ENCODE peak calls at places on chromosomes 5 and 9, in four cellular contexts. X is heart right ventricle, R is uterus, D is tibial nerve. M is an unnamed sample.

GRCh38 chr5:19771174-19771835 is 216.7 kb downstream of the CDH18 start:
- DNase-seq in X (no peak), R (no peak), D (no peak), M (no peak)

GRCh38 chr9:95127249-95128176 is 190.0 kb downstream of the FANCC start:
- DNase-seq in X (peak; percentile 86), R (peak; percentile 88), D (peak; percentile 90), M (peak; percentile 92)

GRCh38 chr9:134914501-134914834 is 3.2 kb downstream of the FCN1 start:
- DNase-seq in X (no peak), R (no peak), D (no peak), M (no peak)

GRCh38 chr9:37574996-37575395 is 1.2 kb downstream of the FBXO10 start:
- DNase-seq in X (no peak), R (no peak), D (no peak), M (no peak)

GRCh38 chr5:88405783-88406182 is 137.1 kb upstream of the TMEM161B start:
- DNase-seq in X (no peak), R (no peak), D (no peak), M (no peak)

GRCh38 chr5:56090793-56091460 is 96.2 kb upstream of the IL6ST start:
- DNase-seq in X (no peak), R (no peak), D (no peak), M (no peak)

GRCh38 chr9:69570091-69570451 is 102.1 kb downstream of the APBA1 start:
- DNase-seq in X (no peak), R (no peak), D (no peak), M (no peak)

GRCh38 chr5:122607818-122608217 is 167.1 kb upstream of the SNX2 start:
- DNase-seq in X (no peak), R (no peak), D (no peak), M (no peak)

GRCh38 chr5:2044041-2044440 is 161.3 kb upstream of the IRX4 start:
- DNase-seq in X (no peak), R (no peak), D (no peak), M (no peak)

GRCh38 chr9:92100237-92100911 is 14.8 kb downstream of the SPTLC1 start:
- DNase-seq in X (no peak), R (no peak), D (no peak), M (no peak)

GRCh38 chr9:21833090-21833801 is 30.8 kb downstream of the MTAP start:
- DNase-seq in X (no peak), R (no peak), D (no peak), M (no peak)

GRCh38 chr9:70259512-70259802 is 679 bp downstream of the SMC5 start:
- DNase-seq in X (no peak), R (no peak), D (no peak), M (no peak)

GRCh38 chr5:155522540-155522939 is 509.0 kb downstream of the KIF4B start:
- DNase-seq in X (no peak), R (no peak), D (no peak), M (no peak)

GRCh38 chr9:95741631-95742030 is 133.9 kb upstream of the ERCC6L2 start:
- DNase-seq in X (no peak), R (no peak), D (no peak), M (no peak)

GRCh38 chr5:77995793-77996409 is 219.8 kb upstream of the TBCA start:
- DNase-seq in X (no peak), R (peak; percentile 39), D (no peak), M (no peak)

GRCh38 chr5:82351754-82352145 is 73.6 kb upstream of the RPS23 start:
- DNase-seq in X (peak; percentile 35), R (no peak), D (no peak), M (no peak)

GRCh38 chr5:2574155-2574554 is 177.3 kb downstream of the IRX2 start:
- DNase-seq in X (no peak), R (no peak), D (no peak), M (no peak)

GRCh38 chr5:72364186-72364585 is 44.0 kb downstream of the PTCD2 start:
- DNase-seq in X (no peak), R (no peak), D (no peak), M (no peak)

GRCh38 chr9:36154213-36154952 is 14.8 kb upstream of the CCIN start:
- DNase-seq in X (peak; percentile 52), R (peak; percentile 84), D (no peak), M (no peak)

GRCh38 chr5:52709171-52709925 is 78.4 kb upstream of the ITGA1 start:
- DNase-seq in X (peak; percentile 33), R (no peak), D (no peak), M (no peak)

GRCh38 chr9:120386390-120387131 is 193.4 kb downstream of the CDK5RAP2 start:
- DNase-seq in X (no peak), R (no peak), D (no peak), M (no peak)

GRCh38 chr5:4093970-4094369 is 498.3 kb downstream of the IRX1 start:
- DNase-seq in X (no peak), R (no peak), D (no peak), M (no peak)

GRCh38 chr5:102561894-102562760 is 63.3 kb upstream of the SLCO6A1 start:
- DNase-seq in X (peak; percentile 5), R (no peak), D (no peak), M (peak; percentile 53)

GRCh38 chr9:92721548-92721947 is 43.1 kb downstream of the BICD2 start:
- DNase-seq in X (no peak), R (no peak), D (no peak), M (no peak)

GRCh38 chr5:124859027-124859426 is 112.6 kb upstream of the ZNF608 start:
- DNase-seq in X (no peak), R (no peak), D (no peak), M (peak; percentile 71)

GRCh38 chr9:75414367-75415160 is 326.2 kb downstream of the OSTF1 start:
- DNase-seq in X (no peak), R (no peak), D (no peak), M (no peak)

GRCh38 chr9:6681147-6681956 is 35.8 kb upstream of the GLDC start:
- DNase-seq in X (peak; percentile 95), R (peak; percentile 95), D (peak; percentile 94), M (peak; percentile 98)

GRCh38 chr9:81052846-81053245 is 636.5 kb downstream of the TLE1 start:
- DNase-seq in X (no peak), R (no peak), D (no peak), M (no peak)

GRCh38 chr5:73284985-73285384 is 112.0 kb downstream of the TMEM174 start:
- DNase-seq in X (no peak), R (no peak), D (no peak), M (no peak)

DNA sequence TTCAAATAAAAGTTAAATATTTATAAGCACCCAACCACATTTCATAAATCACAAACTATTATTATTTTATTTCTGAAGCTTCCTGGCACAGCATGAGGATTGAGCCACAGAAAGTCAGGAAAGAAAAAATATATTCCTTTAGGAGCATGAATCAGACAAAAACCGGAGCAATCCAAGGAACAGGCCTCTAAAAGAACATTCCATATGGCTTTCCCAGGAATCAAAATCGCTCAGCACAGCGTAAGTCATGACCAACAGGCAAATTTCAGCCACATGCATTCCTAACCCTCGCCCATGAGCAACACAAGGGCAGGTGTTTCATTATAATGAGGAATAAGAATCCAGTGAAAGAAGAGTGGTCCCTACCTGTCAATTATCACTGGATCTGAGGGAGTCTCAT is 26.7 kb downstream of the EBF1 start:
- DNase-seq in X (no peak), R (no peak), D (no peak), M (no peak)
- H3K27ac ChIP-seq in X (peak overlapping the region; percentile 16), R (peak overlapping the region; percentile 65), D (peak overlapping the region; percentile 64), M (peak overlapping the region; percentile 89)

GRCh38 chr5:136094913-136095641 is 37.6 kb upstream of the SMAD5 start:
- DNase-seq in X (no peak), R (no peak), D (no peak), M (no peak)
- H3K27ac ChIP-seq in X (no peak overlapping the region), R (no peak overlapping the region), D (no peak overlapping the region), M (no peak overlapping the region)

DNA sequence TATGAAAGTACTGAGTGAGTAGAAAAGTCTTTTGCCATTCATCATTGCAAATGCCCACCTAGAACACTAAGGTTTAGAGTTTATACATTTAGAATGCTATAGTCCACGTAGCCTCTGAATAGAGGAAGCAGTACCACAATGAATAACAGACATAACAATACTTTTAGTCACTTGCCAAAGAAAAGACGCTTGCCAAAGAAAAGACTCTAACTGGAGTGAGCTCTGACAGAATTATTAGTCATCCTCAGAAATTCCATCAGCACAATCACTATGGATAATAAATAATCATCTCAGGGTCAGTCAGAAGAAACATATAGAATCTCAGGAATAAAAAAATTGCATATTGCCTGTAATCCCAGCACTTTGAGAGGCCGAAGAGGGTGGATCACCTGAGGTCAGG is 168.5 kb upstream of the TARS1 start:
- DNase-seq in X (no peak), R (no peak), D (no peak), M (no peak)
- H3K27ac ChIP-seq in X (no peak overlapping the region), R (no peak overlapping the region), D (no peak overlapping the region), M (no peak overlapping the region)

GRCh38 chr5:107422494-107422893 is 248.2 kb downstream of the EFNA5 start:
- DNase-seq in X (no peak), R (no peak), D (no peak), M (no peak)

GRCh38 chr5:107424461-107424860 is 246.3 kb downstream of the EFNA5 start:
- DNase-seq in X (no peak), R (no peak), D (no peak), M (no peak)

GRCh38 chr5:107428303-107428761 is 242.4 kb downstream of the EFNA5 start:
- DNase-seq in X (no peak), R (no peak), D (no peak), M (no peak)

GRCh38 chr5:107425541-107426031 is 245.2 kb downstream of the EFNA5 start:
- DNase-seq in X (no peak), R (no peak), D (no peak), M (no peak)

DNA sequence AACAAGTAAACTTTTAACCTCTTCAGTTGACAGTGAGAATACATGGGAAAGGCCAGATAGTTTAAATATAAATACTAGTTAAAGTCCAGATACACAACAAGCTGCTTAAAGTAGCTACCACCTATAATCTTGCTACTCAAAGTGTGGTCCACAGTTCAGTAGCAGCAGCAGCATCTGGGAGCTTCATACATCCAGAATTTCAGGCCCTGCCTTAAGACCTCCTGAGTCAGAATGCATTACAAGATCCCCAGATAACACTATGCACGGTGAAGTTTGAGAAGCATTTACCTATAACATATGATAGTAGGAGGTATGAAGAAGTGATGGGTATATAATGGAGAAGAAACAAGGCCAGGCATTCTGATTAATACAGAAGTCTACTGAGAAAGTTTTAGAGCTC is 244.5 kb downstream of the EFNA5 start:
- DNase-seq in X (no peak), R (no peak), D (no peak), M (no peak)
- H3K27ac ChIP-seq in X (no peak overlapping the region), R (no peak overlapping the region), D (peak overlapping the region; percentile 42), M (peak overlapping the region; percentile 45)

GRCh38 chr5:131396015-131396414 is 132.2 kb downstream of the CDC42SE2 start:
- DNase-seq in X (no peak), R (no peak), D (no peak), M (no peak)
- H3K27ac ChIP-seq in X (no peak overlapping the region), R (no peak overlapping the region), D (no peak overlapping the region), M (no peak overlapping the region)

GRCh38 chr5:17222679-17223078 is 5.2 kb downstream of the BASP1 start:
- DNase-seq in X (no peak), R (no peak), D (no peak), M (no peak)
- H3K27ac ChIP-seq in X (no peak overlapping the region), R (no peak overlapping the region), D (no peak overlapping the region), M (no peak overlapping the region)

M was measured in aorta.